ENCODE peak calls at places on chromosome 12, in six cellular contexts. G is tibial artery, C is upper lobe of right lung, R is endothelial cell, X is HL-60, Z is heart left ventricle. B is an unnamed sample.

GRCh38 chr12:29103539-29103974 is 45.5 kb upstream of the FAR2 start:
- DNase-seq in G (no peak), C (no peak), R (no peak), X (no peak), Z (no peak), B (no peak)

GRCh38 chr12:106147956-106148355 is 9.2 kb upstream of the NUAK1 start:
- DNase-seq in G (peak; percentile 90), C (no peak), R (no peak), X (no peak), Z (peak; percentile 91), B (no peak)

GRCh38 chr12:39095636-39096330 is 190.4 kb upstream of the CPNE8 start:
- DNase-seq in G (no peak), C (no peak), R (no peak), X (no peak), Z (no peak), B (no peak)

GRCh38 chr12:56362130-56363059 is at the start of gene APOF:
- DNase-seq in G (no peak), C (no peak), R (no peak), X (no peak), Z (no peak), B (no peak)

GRCh38 chr12:6604254-6605029 is 2.7 kb downstream of the CHD4 start:
- DNase-seq in G (no peak), C (no peak), R (no peak), X (no peak), Z (no peak), B (no peak)

GRCh38 chr12:104121001-104121400 is 17.0 kb downstream of the NFYB start:
- DNase-seq in G (no peak), C (no peak), R (no peak), X (no peak), Z (no peak), B (peak; percentile 22)

GRCh38 chr12:94010307-94010706 is 138.1 kb upstream of the PLXNC1 start:
- DNase-seq in G (no peak), C (no peak), R (no peak), X (no peak), Z (no peak), B (no peak)

GRCh38 chr12:15599266-15600037 is 189.7 kb downstream of the EPS8 start:
- DNase-seq in G (no peak), C (no peak), R (no peak), X (no peak), Z (no peak), B (peak; percentile 88)

GRCh38 chr12:3882896-3883564 is 9.8 kb upstream of the PARP11 start:
- DNase-seq in G (no peak), C (no peak), R (no peak), X (no peak), Z (no peak), B (peak; percentile 1)
- TF ChIP-seq CTCF in G (no peak), C (no peak), R (peak; percentile 27), X (peak; percentile 19), Z (no peak), B (peak; percentile 28)

GRCh38 chr12:68001486-68002466 is 12.5 kb downstream of the IFNG-AS1 start:
- DNase-seq in G (no peak), C (no peak), R (no peak), X (no peak), Z (no peak), B (peak; percentile 4)

GRCh38 chr12:67994046-67994445 is 4.8 kb downstream of the IFNG-AS1 start:
- DNase-seq in G (no peak), C (no peak), R (no peak), X (no peak), Z (no peak), B (no peak)

GRCh38 chr12:67996347-67996746 is 7.1 kb downstream of the IFNG-AS1 start:
- DNase-seq in G (no peak), C (no peak), R (no peak), X (no peak), Z (no peak), B (no peak)

GRCh38 chr12:67999244-67999643 is 10.0 kb downstream of the IFNG-AS1 start:
- DNase-seq in G (no peak), C (no peak), R (no peak), X (no peak), Z (no peak), B (no peak)

DNA sequence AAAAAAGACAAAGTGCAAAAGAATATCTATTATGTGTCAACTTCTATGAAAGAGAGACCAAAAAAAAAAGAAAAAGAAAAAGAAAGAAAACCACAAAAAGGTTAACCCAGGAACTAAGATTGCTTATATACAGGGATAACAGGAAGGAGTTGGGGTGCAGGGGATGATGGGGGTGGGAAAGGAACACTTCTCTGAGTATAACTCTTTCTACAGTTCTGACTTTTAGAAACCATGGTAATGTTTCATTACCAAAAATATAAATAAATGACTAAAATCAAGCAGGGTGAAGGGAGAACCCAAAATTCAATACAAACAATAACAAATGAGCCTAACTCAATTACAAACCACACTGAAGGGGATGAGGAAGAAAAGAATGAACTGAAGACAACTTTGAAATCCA is 9.1 kb downstream of the IFNG-AS1 start:
- DNase-seq in G (no peak), C (no peak), R (no peak), X (no peak), Z (no peak), B (no peak)
- TF ChIP-seq CTCF in G (no peak), C (no peak), R (no peak), X (no peak), Z (no peak), B (no peak)

DNA sequence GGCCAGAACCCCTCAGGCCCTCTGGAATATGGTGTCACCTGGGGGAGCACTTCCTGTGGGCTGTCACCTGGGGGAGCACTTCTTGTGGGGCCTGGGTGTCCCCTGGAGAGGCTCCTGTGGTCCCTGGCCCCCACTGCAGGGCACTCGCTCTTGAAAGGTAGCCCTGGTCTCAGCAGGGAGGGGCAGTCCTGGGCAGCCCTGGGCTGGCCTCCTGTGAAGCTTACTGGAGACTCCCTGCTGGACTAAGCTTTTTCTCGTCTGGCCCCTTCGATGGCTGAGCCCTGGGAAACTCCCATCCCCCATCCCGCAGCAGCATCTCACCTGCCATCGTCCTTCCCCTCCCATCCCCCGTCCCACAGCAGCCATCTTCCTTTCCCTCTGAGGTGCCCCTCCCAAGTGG is 17.7 kb downstream of the FBRSL1 start:
- DNase-seq in G (no peak), C (no peak), R (no peak), X (no peak), Z (no peak), B (no peak)
- TF ChIP-seq CTCF in G (no peak), C (no peak), R (no peak), X (no peak), Z (no peak), B (no peak)

GRCh38 chr12:110280784-110281548 is at the start of gene ATP2A2:
- DNase-seq in G (peak; percentile 94), C (peak; percentile 95), R (peak; percentile 86), X (peak; percentile 74), Z (peak; percentile 96), B (peak; percentile 86)
- TF ChIP-seq CTCF in G (no peak), C (no peak), R (no peak), X (no peak), Z (no peak), B (no peak)

DNA sequence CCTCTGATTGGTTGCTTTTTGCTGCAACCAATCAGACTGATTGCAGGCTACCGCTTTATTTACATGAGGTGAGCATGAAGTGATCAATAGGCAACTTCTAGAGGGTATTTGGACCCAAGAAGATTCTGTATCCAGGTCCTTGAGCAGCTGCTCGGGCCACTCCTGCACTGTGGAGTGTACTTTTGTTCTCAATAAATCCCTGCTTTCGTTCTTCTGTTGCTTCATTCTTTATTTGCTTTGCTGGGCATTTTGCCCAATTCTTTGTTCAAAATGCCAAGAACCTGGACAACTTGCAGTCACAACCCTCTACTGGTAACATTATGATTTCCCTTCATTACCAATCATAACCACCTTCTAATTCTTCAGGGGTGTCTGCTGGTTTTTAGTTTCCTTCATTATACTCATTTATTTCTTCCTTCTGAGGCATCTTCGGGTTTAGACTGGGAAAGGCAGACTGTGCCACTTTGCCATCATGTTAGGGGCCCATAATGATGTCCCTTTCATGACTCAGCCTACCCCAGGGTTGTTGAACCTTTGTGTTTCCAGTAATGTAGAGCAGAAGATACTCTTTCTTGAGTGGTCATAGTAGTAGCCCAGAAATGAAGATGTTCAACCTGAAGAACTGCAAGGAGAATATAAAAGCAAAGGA is 43.4 kb upstream of the LIMA1 start:
- DNase-seq in G (no peak), C (peak; percentile 69), R (no peak), X (no peak), Z (no peak), B (peak; percentile 79)
- TF ChIP-seq CTCF in G (no peak), C (no peak), R (no peak), X (no peak), Z (no peak), B (no peak)

GRCh38 chr12:132904718-132905328 is 17.4 kb upstream of the CHFR start:
- DNase-seq in G (peak; percentile 87), C (peak; percentile 91), R (peak; percentile 76), X (no peak), Z (peak; percentile 94), B (peak; percentile 38)
- TF ChIP-seq CTCF in G (peak; percentile 79), C (peak; percentile 90), R (peak; percentile 76), X (no peak), Z (peak; percentile 89), B (peak; percentile 82)

GRCh38 chr12:102962532-102962931 is 5.1 kb downstream of the ASCL1 start:
- DNase-seq in G (no peak), C (no peak), R (no peak), X (no peak), Z (no peak), B (no peak)

GRCh38 chr12:102961488-102961801 is 4.0 kb downstream of the ASCL1 start:
- DNase-seq in G (no peak), C (no peak), R (no peak), X (no peak), Z (no peak), B (no peak)

GRCh38 chr12:102962986-102963385 is 5.5 kb downstream of the ASCL1 start:
- DNase-seq in G (no peak), C (no peak), R (no peak), X (no peak), Z (no peak), B (no peak)

GRCh38 chr12:102959391-102959790 is 1.9 kb downstream of the ASCL1 start:
- DNase-seq in G (no peak), C (no peak), R (no peak), X (no peak), Z (no peak), B (no peak)

GRCh38 chr12:102960766-102961487 is 3.5 kb downstream of the ASCL1 start:
- DNase-seq in G (no peak), C (no peak), R (no peak), X (no peak), Z (no peak), B (no peak)
- TF ChIP-seq CTCF in G (no peak), C (no peak), R (no peak), X (no peak), Z (no peak), B (no peak)

DNA sequence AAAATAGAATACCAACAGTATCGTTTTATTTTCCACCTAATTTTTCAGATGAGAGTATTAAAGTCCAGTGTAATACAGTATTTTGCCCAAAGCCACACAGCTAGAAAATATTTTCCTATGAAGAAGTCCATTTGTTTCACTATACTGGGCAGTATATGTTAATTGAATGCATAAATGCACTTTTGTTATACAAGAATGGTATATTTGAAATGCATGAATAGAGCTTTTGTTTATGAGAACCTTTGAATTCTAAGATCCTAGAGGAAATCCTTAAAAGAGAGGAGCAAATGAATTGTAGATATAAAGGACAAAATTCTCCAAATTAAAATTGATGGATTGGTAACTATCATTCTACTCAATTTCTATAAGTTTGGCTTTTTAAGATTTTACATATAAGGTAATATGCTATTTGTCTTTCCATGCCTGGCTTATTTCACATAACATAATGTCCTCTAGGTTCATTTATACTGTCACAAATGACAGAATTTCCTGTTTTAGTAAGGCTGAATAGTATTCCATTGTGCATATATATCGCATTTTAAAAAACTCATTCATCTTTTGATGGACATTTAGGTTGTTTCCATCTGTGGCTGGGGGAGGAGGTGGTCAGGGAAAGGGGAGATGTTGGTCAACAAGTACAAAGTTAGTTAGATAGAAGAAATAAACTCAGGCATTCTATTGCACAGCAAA is 136.6 kb upstream of the DCN start:
- DNase-seq in G (no peak), C (no peak), R (no peak), X (no peak), Z (no peak), B (no peak)
- TF ChIP-seq CTCF in G (no peak), C (no peak), R (no peak), X (no peak), Z (no peak), B (no peak)

B was measured in astrocyte of the spinal cord.